ENCODE peak calls at places on chromosomes 3 and 15, in five cellular contexts. One of them, this sample, is unnamed. For H3K9me3, the result is how much of the 10 kb centered on the place peaks cover.

GRCh38 chr3:71868891-71869290 is 83.9 kb upstream of the PROK2 start:
- DNase-seq in right cardiac atrium: no peak
- DNase-seq in K562: no peak
- DNase-seq in ovary: no peak
- DNase-seq in suprapubic skin: no peak
- DNase-seq in this sample: no peak

GRCh38 chr3:64954995-64955636 is 267.3 kb upstream of the ADAMTS9 start:
- DNase-seq in right cardiac atrium: no peak
- DNase-seq in K562: no peak
- DNase-seq in ovary: no peak
- DNase-seq in suprapubic skin: no peak
- DNase-seq in this sample: no peak

GRCh38 chr3:65334045-65334665 is 646.4 kb upstream of the ADAMTS9 start:
- DNase-seq in right cardiac atrium: no peak
- DNase-seq in K562: peak
- DNase-seq in ovary: peak
- DNase-seq in suprapubic skin: no peak
- DNase-seq in this sample: no peak

GRCh38 chr3:48361928-48362327 is 10.1 kb upstream of the FBXW12 start:
- DNase-seq in right cardiac atrium: no peak
- DNase-seq in K562: no peak
- DNase-seq in ovary: no peak
- DNase-seq in suprapubic skin: no peak
- DNase-seq in this sample: no peak

GRCh38 chr3:119340014-119340413 is 45.8 kb downstream of the ARHGAP31 start:
- DNase-seq in right cardiac atrium: no peak
- DNase-seq in K562: no peak
- DNase-seq in ovary: no peak
- DNase-seq in suprapubic skin: no peak
- DNase-seq in this sample: no peak

GRCh38 chr3:45223889-45224730 is 2.0 kb downstream of the TMEM158 start:
- DNase-seq in right cardiac atrium: no peak
- DNase-seq in K562: no peak
- DNase-seq in ovary: no peak
- DNase-seq in suprapubic skin: no peak
- DNase-seq in this sample: no peak

GRCh38 chr3:153714588-153715285 is 406.5 kb upstream of the ARHGEF26 start:
- DNase-seq in right cardiac atrium: no peak
- DNase-seq in K562: no peak
- DNase-seq in ovary: no peak
- DNase-seq in suprapubic skin: no peak
- DNase-seq in this sample: no peak

GRCh38 chr3:51963951-51964451 is 3.3 kb downstream of the PCBP4 start:
- DNase-seq in right cardiac atrium: peak
- DNase-seq in K562: no peak
- DNase-seq in ovary: no peak
- DNase-seq in suprapubic skin: no peak
- DNase-seq in this sample: no peak

GRCh38 chr15:100310511-100310910 is 31.3 kb downstream of the ADAMTS17 start:
- DNase-seq in right cardiac atrium: no peak
- DNase-seq in K562: no peak
- DNase-seq in ovary: no peak
- DNase-seq in suprapubic skin: no peak
- DNase-seq in this sample: no peak

GRCh38 chr3:21013566-21013965 is 737.4 kb downstream of the ZNF385D start:
- DNase-seq in right cardiac atrium: no peak
- DNase-seq in K562: no peak
- DNase-seq in ovary: no peak
- DNase-seq in suprapubic skin: no peak
- DNase-seq in this sample: no peak

GRCh38 chr3:35639251-35640185 is at the start of gene ARPP21:
- DNase-seq in right cardiac atrium: peak
- DNase-seq in K562: no peak
- DNase-seq in ovary: no peak
- DNase-seq in suprapubic skin: no peak
- DNase-seq in this sample: no peak

GRCh38 chr3:104066658-104067057 is 1300.1 kb upstream of the ALCAM start:
- DNase-seq in right cardiac atrium: no peak
- DNase-seq in K562: no peak
- DNase-seq in ovary: no peak
- DNase-seq in suprapubic skin: no peak
- DNase-seq in this sample: no peak

GRCh38 chr3:171256445-171257250 is 203.6 kb downstream of the TNIK start:
- DNase-seq in right cardiac atrium: no peak
- DNase-seq in K562: no peak
- DNase-seq in ovary: no peak
- DNase-seq in suprapubic skin: no peak
- DNase-seq in this sample: no peak

GRCh38 chr15:69996321-69996720 is 101.4 kb downstream of the TLE3 start:
- DNase-seq in right cardiac atrium: no peak
- DNase-seq in K562: no peak
- DNase-seq in ovary: no peak
- DNase-seq in suprapubic skin: no peak
- DNase-seq in this sample: no peak

GRCh38 chr15:101088788-101089578 is 162.9 kb downstream of the CHSY1 start:
- DNase-seq in right cardiac atrium: peak
- DNase-seq in K562: peak
- DNase-seq in ovary: peak
- DNase-seq in suprapubic skin: no peak
- DNase-seq in this sample: peak

GRCh38 chr3:156694536-156694935 is 20.1 kb downstream of the TIPARP start:
- DNase-seq in right cardiac atrium: no peak
- DNase-seq in K562: no peak
- DNase-seq in ovary: no peak
- DNase-seq in suprapubic skin: no peak
- DNase-seq in this sample: no peak

GRCh38 chr3:16085884-16086608 is 88.4 kb upstream of the GALNT15 start:
- DNase-seq in right cardiac atrium: peak
- DNase-seq in K562: no peak
- DNase-seq in ovary: peak
- DNase-seq in suprapubic skin: no peak
- DNase-seq in this sample: peak

GRCh38 chr3:164365242-164365641 is 713.1 kb downstream of the SI start:
- DNase-seq in right cardiac atrium: no peak
- DNase-seq in K562: no peak
- DNase-seq in ovary: no peak
- DNase-seq in suprapubic skin: no peak
- DNase-seq in this sample: no peak

GRCh38 chr3:129195731-129196256 is 12.1 kb upstream of the CNBP start:
- DNase-seq in right cardiac atrium: peak
- DNase-seq in K562: no peak
- DNase-seq in ovary: peak
- DNase-seq in suprapubic skin: no peak
- DNase-seq in this sample: peak

GRCh38 chr15:43383070-43383469 is 12.2 kb downstream of the TUBGCP4 start:
- DNase-seq in right cardiac atrium: no peak
- DNase-seq in K562: no peak
- DNase-seq in ovary: no peak
- DNase-seq in suprapubic skin: no peak
- DNase-seq in this sample: no peak

GRCh38 chr15:98722209-98722608 is 73.9 kb downstream of the IGF1R start:
- DNase-seq in right cardiac atrium: no peak
- DNase-seq in K562: no peak
- DNase-seq in ovary: no peak
- DNase-seq in suprapubic skin: no peak
- DNase-seq in this sample: no peak

GRCh38 chr15:71472699-71473098 is 337.7 kb upstream of the NR2E3 start:
- DNase-seq in right cardiac atrium: no peak
- DNase-seq in K562: no peak
- DNase-seq in ovary: no peak
- DNase-seq in suprapubic skin: no peak
- DNase-seq in this sample: no peak

GRCh38 chr3:172038823-172039222 is 555 bp upstream of the FNDC3B start:
- DNase-seq in right cardiac atrium: peak
- DNase-seq in K562: no peak
- DNase-seq in ovary: no peak
- DNase-seq in suprapubic skin: no peak
- DNase-seq in this sample: no peak

GRCh38 chr3:126888186-126888760 is 94.6 kb upstream of the PLXNA1 start:
- DNase-seq in right cardiac atrium: no peak
- DNase-seq in K562: no peak
- DNase-seq in ovary: peak
- DNase-seq in suprapubic skin: no peak
- DNase-seq in this sample: no peak

GRCh38 chr3:73215286-73215685 is 153.8 kb downstream of the EBLN2 start:
- DNase-seq in right cardiac atrium: no peak
- DNase-seq in K562: no peak
- DNase-seq in ovary: no peak
- DNase-seq in suprapubic skin: no peak
- DNase-seq in this sample: no peak

GRCh38 chr3:182490601-182491485 is 302.5 kb upstream of the ATP11B start:
- DNase-seq in right cardiac atrium: no peak
- DNase-seq in K562: peak
- DNase-seq in ovary: no peak
- DNase-seq in suprapubic skin: no peak
- DNase-seq in this sample: no peak

GRCh38 chr3:149628957-149629670 is 28.7 kb downstream of the WWTR1 start:
- DNase-seq in right cardiac atrium: no peak
- DNase-seq in K562: no peak
- DNase-seq in ovary: no peak
- DNase-seq in suprapubic skin: no peak
- DNase-seq in this sample: no peak

GRCh38 chr3:29516164-29516563 is 235.3 kb downstream of the RBMS3 start:
- DNase-seq in right cardiac atrium: no peak
- DNase-seq in K562: no peak
- DNase-seq in ovary: no peak
- DNase-seq in suprapubic skin: no peak
- DNase-seq in this sample: no peak

GRCh38 chr15:49452595-49452994 is 29.6 kb downstream of the FGF7 start:
- DNase-seq in right cardiac atrium: no peak
- DNase-seq in K562: no peak
- DNase-seq in ovary: no peak
- DNase-seq in suprapubic skin: no peak
- DNase-seq in this sample: no peak

GRCh38 chr3:49022751-49023171 is 840 bp downstream of the NDUFAF3 start:
- DNase-seq in right cardiac atrium: peak
- DNase-seq in K562: peak
- DNase-seq in ovary: peak
- DNase-seq in suprapubic skin: no peak
- DNase-seq in this sample: no peak

GRCh38 chr3:72375237-72376154 is 472.7 kb downstream of the SHQ1 start:
- DNase-seq in right cardiac atrium: no peak
- DNase-seq in K562: no peak
- DNase-seq in ovary: no peak
- DNase-seq in suprapubic skin: no peak
- DNase-seq in this sample: no peak

GRCh38 chr15:70486451-70487379 is 276.6 kb downstream of the UACA start:
- DNase-seq in right cardiac atrium: no peak
- DNase-seq in K562: no peak
- DNase-seq in ovary: no peak
- DNase-seq in suprapubic skin: no peak
- DNase-seq in this sample: peak

GRCh38 chr15:27175479-27176153 is 204.6 kb downstream of the GABRG3 start:
- DNase-seq in right cardiac atrium: no peak
- DNase-seq in K562: no peak
- DNase-seq in ovary: no peak
- DNase-seq in suprapubic skin: no peak
- DNase-seq in this sample: no peak
- H3K9me3 ChIP-seq in right cardiac atrium: under half
- H3K9me3 ChIP-seq in K562: under half
- H3K9me3 ChIP-seq in ovary: under half
- H3K9me3 ChIP-seq in suprapubic skin: under half
- H3K9me3 ChIP-seq in this sample: under half

GRCh38 chr15:25234831-25235230 is 204.0 kb downstream of the UBE3A start:
- DNase-seq in right cardiac atrium: peak
- DNase-seq in K562: no peak
- DNase-seq in ovary: no peak
- DNase-seq in suprapubic skin: no peak
- DNase-seq in this sample: no peak
- H3K9me3 ChIP-seq in right cardiac atrium: under half
- H3K9me3 ChIP-seq in K562: under half
- H3K9me3 ChIP-seq in ovary: under half
- H3K9me3 ChIP-seq in suprapubic skin: under half
- H3K9me3 ChIP-seq in this sample: under half

GRCh38 chr15:25236861-25237155 is 202.0 kb downstream of the UBE3A start:
- DNase-seq in right cardiac atrium: peak
- DNase-seq in K562: no peak
- DNase-seq in ovary: no peak
- DNase-seq in suprapubic skin: no peak
- DNase-seq in this sample: no peak
- H3K9me3 ChIP-seq in right cardiac atrium: under half
- H3K9me3 ChIP-seq in K562: under half
- H3K9me3 ChIP-seq in ovary: under half
- H3K9me3 ChIP-seq in suprapubic skin: under half
- H3K9me3 ChIP-seq in this sample: under half

DNA sequence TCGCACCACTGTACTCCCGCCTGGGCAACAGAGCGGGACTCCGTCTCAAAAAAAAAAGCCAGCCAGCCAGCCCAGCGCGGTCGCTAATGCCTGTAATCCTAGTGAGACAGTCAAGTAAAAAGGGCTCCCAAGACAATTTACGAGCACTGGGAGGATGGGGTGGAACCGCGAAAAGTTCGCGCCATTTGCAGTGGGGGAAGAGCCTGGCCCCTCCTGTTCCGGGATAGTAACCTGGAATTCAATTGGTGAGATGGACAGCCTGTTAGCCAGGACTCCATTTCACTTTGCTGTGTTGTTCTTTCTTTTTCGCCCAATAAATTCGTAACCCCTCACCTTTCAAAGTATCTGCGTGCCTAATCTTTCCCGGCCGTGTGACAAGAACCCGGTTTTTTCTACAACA is 19.5 kb downstream of the SLC4A7 start:
- DNase-seq in right cardiac atrium: no peak
- DNase-seq in K562: no peak
- DNase-seq in ovary: no peak
- DNase-seq in suprapubic skin: no peak
- DNase-seq in this sample: no peak
- H3K9me3 ChIP-seq in right cardiac atrium: under half
- H3K9me3 ChIP-seq in K562: under half
- H3K9me3 ChIP-seq in ovary: under half
- H3K9me3 ChIP-seq in suprapubic skin: under half
- H3K9me3 ChIP-seq in this sample: under half

GRCh38 chr3:31652296-31652695 is 119.6 kb downstream of the STT3B start:
- DNase-seq in right cardiac atrium: no peak
- DNase-seq in K562: no peak
- DNase-seq in ovary: no peak
- DNase-seq in suprapubic skin: no peak
- DNase-seq in this sample: no peak
- H3K9me3 ChIP-seq in right cardiac atrium: under half
- H3K9me3 ChIP-seq in K562: under half
- H3K9me3 ChIP-seq in ovary: under half
- H3K9me3 ChIP-seq in suprapubic skin: half or more
- H3K9me3 ChIP-seq in this sample: half or more

DNA sequence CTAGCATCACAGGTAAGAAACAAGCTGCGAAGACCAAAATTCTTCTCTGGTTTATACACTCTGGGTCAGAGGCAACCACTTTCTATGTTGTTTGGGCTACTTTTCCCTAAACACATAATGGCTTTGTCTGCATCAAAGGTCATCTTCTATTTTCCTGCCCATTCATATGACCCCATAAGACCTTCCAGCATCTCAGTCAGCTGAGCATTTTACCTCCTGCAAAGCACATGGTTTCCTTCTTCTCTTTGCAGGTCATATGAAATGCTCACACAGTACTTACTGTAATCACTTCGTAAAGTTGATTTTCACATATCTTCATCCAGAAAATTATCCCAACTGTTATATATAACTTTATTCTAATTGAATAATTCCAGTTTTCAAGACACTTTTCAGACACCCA is 34.8 kb downstream of the LIPC start:
- DNase-seq in right cardiac atrium: no peak
- DNase-seq in K562: no peak
- DNase-seq in ovary: no peak
- DNase-seq in suprapubic skin: no peak
- DNase-seq in this sample: no peak
- H3K9me3 ChIP-seq in right cardiac atrium: under half
- H3K9me3 ChIP-seq in K562: under half
- H3K9me3 ChIP-seq in ovary: under half
- H3K9me3 ChIP-seq in suprapubic skin: under half
- H3K9me3 ChIP-seq in this sample: under half

GRCh38 chr3:118057086-118057485 is 977.6 kb downstream of the IGSF11 start:
- DNase-seq in right cardiac atrium: no peak
- DNase-seq in K562: no peak
- DNase-seq in ovary: no peak
- DNase-seq in suprapubic skin: no peak
- DNase-seq in this sample: no peak
- H3K9me3 ChIP-seq in right cardiac atrium: under half
- H3K9me3 ChIP-seq in K562: under half
- H3K9me3 ChIP-seq in ovary: under half
- H3K9me3 ChIP-seq in suprapubic skin: under half
- H3K9me3 ChIP-seq in this sample: under half

This sample was measured in left ventricle myocardium inferior.